ENCODE peak calls at places on chromosomes 16 and 17, in eight cellular contexts. One of them, this sample, is unnamed.

GRCh38 chr17:73820686-73821448 is 176.6 kb upstream of the SDK2 start:
- DNase-seq in vagina: no peak
- DNase-seq in sigmoid colon: peak; percentile 12
- DNase-seq in GM20000: no peak
- DNase-seq in ascending aorta: no peak
- DNase-seq in cardiac fibroblast: no peak
- DNase-seq in adrenal gland: no peak
- DNase-seq in fibroblast of lung: peak; percentile 20
- DNase-seq in this sample: no peak

GRCh38 chr17:4958102-4958501 is 7.2 kb downstream of the ENO3 start:
- DNase-seq in ascending aorta: no peak
- DNase-seq in vagina: no peak
- DNase-seq in GM20000: no peak
- DNase-seq in cardiac fibroblast: no peak
- DNase-seq in fibroblast of lung: no peak
- DNase-seq in adrenal gland: no peak
- DNase-seq in sigmoid colon: no peak
- DNase-seq in this sample: no peak

GRCh38 chr17:77429985-77430752 is 289.4 kb downstream of the SEC14L1 start:
- DNase-seq in fibroblast of lung: peak; percentile 99
- DNase-seq in GM20000: peak; percentile 75
- DNase-seq in vagina: no peak
- DNase-seq in ascending aorta: peak; percentile 98
- DNase-seq in sigmoid colon: peak; percentile 99
- DNase-seq in adrenal gland: peak; percentile 96
- DNase-seq in cardiac fibroblast: peak; percentile 99
- DNase-seq in this sample: peak; percentile 91

GRCh38 chr17:29383687-29384086 is 6.5 kb upstream of the TAOK1 start:
- DNase-seq in sigmoid colon: no peak
- DNase-seq in vagina: no peak
- DNase-seq in fibroblast of lung: peak; percentile 27
- DNase-seq in ascending aorta: no peak
- DNase-seq in cardiac fibroblast: peak; percentile 58
- DNase-seq in adrenal gland: no peak
- DNase-seq in GM20000: no peak
- DNase-seq in this sample: no peak

GRCh38 chr17:3768341-3768740 is 32.6 kb downstream of the ITGAE start:
- DNase-seq in vagina: no peak
- DNase-seq in sigmoid colon: no peak
- DNase-seq in adrenal gland: no peak
- DNase-seq in cardiac fibroblast: no peak
- DNase-seq in GM20000: no peak
- DNase-seq in ascending aorta: no peak
- DNase-seq in fibroblast of lung: no peak
- DNase-seq in this sample: no peak

GRCh38 chr17:12730931-12731521 is 58.3 kb upstream of the ARHGAP44 start:
- DNase-seq in vagina: no peak
- DNase-seq in sigmoid colon: peak; percentile 79
- DNase-seq in fibroblast of lung: peak; percentile 68
- DNase-seq in adrenal gland: peak; percentile 29
- DNase-seq in ascending aorta: peak; percentile 96
- DNase-seq in GM20000: no peak
- DNase-seq in cardiac fibroblast: peak; percentile 71
- DNase-seq in this sample: peak; percentile 87

GRCh38 chr16:4594433-4595410 is 20.0 kb downstream of the UBALD1 start:
- DNase-seq in GM20000: no peak
- DNase-seq in adrenal gland: no peak
- DNase-seq in cardiac fibroblast: no peak
- DNase-seq in fibroblast of lung: no peak
- DNase-seq in ascending aorta: no peak
- DNase-seq in vagina: no peak
- DNase-seq in sigmoid colon: no peak
- DNase-seq in this sample: no peak

GRCh38 chr17:1561420-1562177 is 993 bp downstream of the PITPNA start:
- DNase-seq in vagina: no peak
- DNase-seq in GM20000: peak; percentile 68
- DNase-seq in ascending aorta: no peak
- DNase-seq in sigmoid colon: no peak
- DNase-seq in cardiac fibroblast: peak; percentile 22
- DNase-seq in adrenal gland: no peak
- DNase-seq in fibroblast of lung: peak; percentile 20
- DNase-seq in this sample: no peak

GRCh38 chr17:71273451-71273850 is 847.4 kb upstream of the SOX9 start:
- DNase-seq in ascending aorta: no peak
- DNase-seq in vagina: no peak
- DNase-seq in adrenal gland: no peak
- DNase-seq in fibroblast of lung: no peak
- DNase-seq in cardiac fibroblast: no peak
- DNase-seq in sigmoid colon: no peak
- DNase-seq in GM20000: no peak
- DNase-seq in this sample: no peak

GRCh38 chr17:65100316-65101140 is 36.6 kb upstream of the RGS9 start:
- DNase-seq in vagina: no peak
- DNase-seq in GM20000: peak; percentile 84
- DNase-seq in fibroblast of lung: peak; percentile 57
- DNase-seq in adrenal gland: peak; percentile 82
- DNase-seq in cardiac fibroblast: peak; percentile 70
- DNase-seq in sigmoid colon: peak; percentile 93
- DNase-seq in ascending aorta: peak; percentile 92
- DNase-seq in this sample: peak; percentile 10

GRCh38 chr17:50845260-50846147 is 10.1 kb downstream of the WFIKKN2 start:
- DNase-seq in ascending aorta: no peak
- DNase-seq in vagina: peak; percentile 96
- DNase-seq in cardiac fibroblast: peak; percentile 65
- DNase-seq in sigmoid colon: peak; percentile 38
- DNase-seq in fibroblast of lung: peak; percentile 30
- DNase-seq in GM20000: no peak
- DNase-seq in adrenal gland: peak; percentile 12
- DNase-seq in this sample: no peak

GRCh38 chr17:50848691-50849090 is 13.3 kb downstream of the WFIKKN2 start:
- DNase-seq in vagina: no peak
- DNase-seq in ascending aorta: no peak
- DNase-seq in fibroblast of lung: no peak
- DNase-seq in cardiac fibroblast: no peak
- DNase-seq in GM20000: no peak
- DNase-seq in sigmoid colon: no peak
- DNase-seq in adrenal gland: no peak
- DNase-seq in this sample: no peak

GRCh38 chr17:50850640-50851039 is 15.3 kb downstream of the WFIKKN2 start:
- DNase-seq in GM20000: no peak
- DNase-seq in vagina: no peak
- DNase-seq in ascending aorta: no peak
- DNase-seq in cardiac fibroblast: no peak
- DNase-seq in adrenal gland: peak; percentile 14
- DNase-seq in fibroblast of lung: no peak
- DNase-seq in sigmoid colon: no peak
- DNase-seq in this sample: no peak

GRCh38 chr17:50847566-50847965 is 12.2 kb downstream of the WFIKKN2 start:
- DNase-seq in ascending aorta: no peak
- DNase-seq in fibroblast of lung: no peak
- DNase-seq in sigmoid colon: no peak
- DNase-seq in cardiac fibroblast: no peak
- DNase-seq in GM20000: no peak
- DNase-seq in vagina: no peak
- DNase-seq in adrenal gland: no peak
- DNase-seq in this sample: no peak

GRCh38 chr17:50848039-50848438 is 12.7 kb downstream of the WFIKKN2 start:
- DNase-seq in GM20000: no peak
- DNase-seq in fibroblast of lung: no peak
- DNase-seq in sigmoid colon: no peak
- DNase-seq in ascending aorta: no peak
- DNase-seq in vagina: no peak
- DNase-seq in cardiac fibroblast: no peak
- DNase-seq in adrenal gland: peak; percentile 9
- DNase-seq in this sample: no peak
- TF ChIP-seq CTCF in GM20000: no peak
- TF ChIP-seq CTCF in fibroblast of lung: no peak
- TF ChIP-seq CTCF in sigmoid colon: no peak
- TF ChIP-seq CTCF in ascending aorta: no peak
- TF ChIP-seq CTCF in vagina: no peak
- TF ChIP-seq CTCF in cardiac fibroblast: no peak
- TF ChIP-seq CTCF in adrenal gland: no peak
- TF ChIP-seq CTCF in this sample: no peak

GRCh38 chr16:84948855-84949610 is 62.3 kb downstream of the ZDHHC7 start:
- DNase-seq in adrenal gland: no peak
- DNase-seq in fibroblast of lung: no peak
- DNase-seq in vagina: no peak
- DNase-seq in ascending aorta: no peak
- DNase-seq in sigmoid colon: no peak
- DNase-seq in cardiac fibroblast: no peak
- DNase-seq in GM20000: no peak
- DNase-seq in this sample: no peak
- TF ChIP-seq CTCF in adrenal gland: no peak
- TF ChIP-seq CTCF in fibroblast of lung: no peak
- TF ChIP-seq CTCF in vagina: no peak
- TF ChIP-seq CTCF in ascending aorta: no peak
- TF ChIP-seq CTCF in sigmoid colon: no peak
- TF ChIP-seq CTCF in cardiac fibroblast: no peak
- TF ChIP-seq CTCF in GM20000: no peak
- TF ChIP-seq CTCF in this sample: no peak

GRCh38 chr17:46045639-46046038 is 46.6 kb downstream of the STH start:
- DNase-seq in fibroblast of lung: peak; percentile 15
- DNase-seq in adrenal gland: no peak
- DNase-seq in vagina: no peak
- DNase-seq in ascending aorta: no peak
- DNase-seq in cardiac fibroblast: peak; percentile 59
- DNase-seq in sigmoid colon: no peak
- DNase-seq in GM20000: no peak
- DNase-seq in this sample: no peak

GRCh38 chr17:46044286-46044928 is 45.4 kb downstream of the STH start:
- DNase-seq in cardiac fibroblast: peak; percentile 95
- DNase-seq in adrenal gland: peak; percentile 83
- DNase-seq in sigmoid colon: peak; percentile 92
- DNase-seq in fibroblast of lung: peak; percentile 86
- DNase-seq in GM20000: no peak
- DNase-seq in ascending aorta: peak; percentile 91
- DNase-seq in vagina: no peak
- DNase-seq in this sample: peak; percentile 49

GRCh38 chr17:46042248-46042647 is 43.2 kb downstream of the STH start:
- DNase-seq in cardiac fibroblast: no peak
- DNase-seq in adrenal gland: no peak
- DNase-seq in GM20000: no peak
- DNase-seq in vagina: no peak
- DNase-seq in ascending aorta: no peak
- DNase-seq in fibroblast of lung: no peak
- DNase-seq in sigmoid colon: no peak
- DNase-seq in this sample: no peak

GRCh38 chr17:46044989-46045388 is 45.9 kb downstream of the STH start:
- DNase-seq in sigmoid colon: no peak
- DNase-seq in GM20000: no peak
- DNase-seq in fibroblast of lung: no peak
- DNase-seq in ascending aorta: no peak
- DNase-seq in vagina: no peak
- DNase-seq in cardiac fibroblast: no peak
- DNase-seq in adrenal gland: no peak
- DNase-seq in this sample: no peak

GRCh38 chr17:46043606-46044005 is 44.6 kb downstream of the STH start:
- DNase-seq in cardiac fibroblast: no peak
- DNase-seq in fibroblast of lung: no peak
- DNase-seq in sigmoid colon: no peak
- DNase-seq in GM20000: no peak
- DNase-seq in ascending aorta: no peak
- DNase-seq in vagina: no peak
- DNase-seq in adrenal gland: no peak
- DNase-seq in this sample: no peak
- TF ChIP-seq CTCF in cardiac fibroblast: no peak
- TF ChIP-seq CTCF in fibroblast of lung: no peak
- TF ChIP-seq CTCF in sigmoid colon: no peak
- TF ChIP-seq CTCF in GM20000: no peak
- TF ChIP-seq CTCF in ascending aorta: no peak
- TF ChIP-seq CTCF in vagina: no peak
- TF ChIP-seq CTCF in adrenal gland: no peak
- TF ChIP-seq CTCF in this sample: no peak

GRCh38 chr16:31199430-31200041 is 3.0 kb downstream of the PYCARD start:
- DNase-seq in adrenal gland: no peak
- DNase-seq in sigmoid colon: no peak
- DNase-seq in vagina: no peak
- DNase-seq in GM20000: no peak
- DNase-seq in fibroblast of lung: no peak
- DNase-seq in cardiac fibroblast: no peak
- DNase-seq in ascending aorta: no peak
- DNase-seq in this sample: no peak

GRCh38 chr16:31193874-31194273 is 8.7 kb downstream of the PYCARD start:
- DNase-seq in cardiac fibroblast: no peak
- DNase-seq in fibroblast of lung: no peak
- DNase-seq in sigmoid colon: no peak
- DNase-seq in vagina: no peak
- DNase-seq in ascending aorta: no peak
- DNase-seq in GM20000: no peak
- DNase-seq in adrenal gland: no peak
- DNase-seq in this sample: no peak

GRCh38 chr16:31198207-31198882 is 4.2 kb downstream of the PYCARD start:
- DNase-seq in adrenal gland: no peak
- DNase-seq in vagina: no peak
- DNase-seq in cardiac fibroblast: no peak
- DNase-seq in ascending aorta: no peak
- DNase-seq in GM20000: no peak
- DNase-seq in fibroblast of lung: no peak
- DNase-seq in sigmoid colon: no peak
- DNase-seq in this sample: no peak

GRCh38 chr16:31194898-31195297 is 7.7 kb downstream of the PYCARD start:
- DNase-seq in vagina: no peak
- DNase-seq in fibroblast of lung: no peak
- DNase-seq in cardiac fibroblast: no peak
- DNase-seq in GM20000: no peak
- DNase-seq in adrenal gland: no peak
- DNase-seq in ascending aorta: no peak
- DNase-seq in sigmoid colon: no peak
- DNase-seq in this sample: no peak

GRCh38 chr16:31196324-31197088 is 6.1 kb downstream of the PYCARD start:
- DNase-seq in GM20000: no peak
- DNase-seq in cardiac fibroblast: no peak
- DNase-seq in vagina: no peak
- DNase-seq in sigmoid colon: no peak
- DNase-seq in ascending aorta: no peak
- DNase-seq in fibroblast of lung: no peak
- DNase-seq in adrenal gland: no peak
- DNase-seq in this sample: no peak
- TF ChIP-seq CTCF in GM20000: no peak
- TF ChIP-seq CTCF in cardiac fibroblast: no peak
- TF ChIP-seq CTCF in vagina: no peak
- TF ChIP-seq CTCF in sigmoid colon: no peak
- TF ChIP-seq CTCF in ascending aorta: no peak
- TF ChIP-seq CTCF in fibroblast of lung: no peak
- TF ChIP-seq CTCF in adrenal gland: no peak
- TF ChIP-seq CTCF in this sample: no peak

This sample was measured in thoracic aorta.